ENCODE peak calls at places on chromosome 22, in eight cellular contexts. P is Peyer's patch, J is ovary, T is stomach, A is HepG2, Z is A549, K is spleen, O is testis. U is an unnamed sample.

GRCh38 chr22:20131856-20132685 is 467 bp downstream of the ZDHHC8 start:
- DNase-seq in O (no peak), P (peak), J (no peak), T (peak), K (peak), A (no peak), Z (no peak), U (peak)

GRCh38 chr22:32574957-32575893 is 100.6 kb downstream of the FBXO7 start:
- DNase-seq in A (no peak), T (no peak), K (no peak), O (no peak), Z (no peak), P (no peak), J (no peak), U (no peak)

GRCh38 chr22:43847376-43848289 is 14.7 kb downstream of the SULT4A1 start:
- DNase-seq in O (no peak), K (peak), P (no peak), J (no peak), A (no peak), Z (no peak), T (no peak), U (no peak)

GRCh38 chr22:38246692-38247091 is 26.1 kb downstream of the TMEM184B start:
- DNase-seq in P (no peak), T (no peak), Z (no peak), J (no peak), A (no peak), K (no peak), O (peak), U (no peak)

GRCh38 chr22:44729391-44730012 is 22.9 kb upstream of the ARHGAP8 start:
- DNase-seq in T (no peak), A (no peak), O (peak), Z (no peak), J (peak), P (no peak), K (peak), U (peak)

GRCh38 chr22:24327827-24328226 is 57.2 kb downstream of the SPECC1L start:
- DNase-seq in A (no peak), K (no peak), J (no peak), Z (no peak), P (no peak), O (no peak), T (no peak), U (no peak)

GRCh38 chr22:31272522-31273446 is 19.5 kb downstream of the PIK3IP1 start:
- DNase-seq in P (peak), O (peak), T (peak), K (no peak), A (peak), J (peak), Z (peak), U (peak)

GRCh38 chr22:32904044-32904443 is 102.5 kb downstream of the TIMP3 start:
- DNase-seq in J (no peak), K (no peak), P (no peak), O (peak), Z (peak), A (peak), T (no peak), U (peak)

GRCh38 chr22:50531546-50532352 is 1.9 kb upstream of the TYMP start:
- DNase-seq in Z (no peak), K (peak), J (no peak), P (peak), A (no peak), O (no peak), T (peak), U (peak)

GRCh38 chr22:30511109-30511508 is 5.6 kb upstream of the SEC14L4 start:
- DNase-seq in J (no peak), P (no peak), Z (no peak), T (no peak), O (no peak), A (no peak), K (no peak), U (no peak)

GRCh38 chr22:40239345-40239683 is 61.6 kb downstream of the TNRC6B start:
- DNase-seq in K (no peak), T (no peak), Z (no peak), O (no peak), P (no peak), A (no peak), J (no peak), U (no peak)

GRCh38 chr22:40240160-40240559 is 62.4 kb downstream of the TNRC6B start:
- DNase-seq in T (no peak), P (no peak), K (no peak), J (no peak), A (no peak), O (no peak), Z (no peak), U (no peak)

GRCh38 chr22:40238425-40239344 is 61.0 kb downstream of the TNRC6B start:
- DNase-seq in K (no peak), P (no peak), T (peak), A (no peak), Z (peak), J (no peak), O (no peak), U (peak)

GRCh38 chr22:40241200-40241763 is 63.6 kb downstream of the TNRC6B start:
- DNase-seq in A (no peak), Z (no peak), J (no peak), T (no peak), O (no peak), K (no peak), P (no peak), U (no peak)

DNA sequence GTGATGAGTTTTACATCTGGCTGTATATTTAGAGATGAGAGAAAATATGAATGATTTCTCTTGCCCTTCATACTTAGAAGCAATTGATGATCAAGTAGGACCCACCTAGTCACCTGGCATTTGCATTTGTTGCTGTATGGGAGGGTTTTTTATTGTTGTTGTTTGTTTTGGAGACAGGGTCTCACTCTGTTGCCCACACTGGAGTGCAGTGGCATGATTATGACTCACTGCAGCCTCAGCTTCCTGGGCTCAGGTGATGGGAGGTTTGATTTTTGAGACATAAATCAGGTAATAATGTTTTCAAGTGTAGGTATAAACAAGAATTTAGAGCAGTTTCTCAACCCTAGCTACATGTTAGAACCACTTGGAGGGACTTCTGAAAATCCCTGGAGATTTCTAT is 62.9 kb downstream of the TNRC6B start:
- DNase-seq in P (no peak), J (no peak), T (no peak), Z (no peak), O (no peak), A (no peak), K (no peak), U (peak)
- H3K27ac ChIP-seq in P (no peak), J (no peak), T (no peak), Z (peak), O (no peak), A (no peak), K (peak), U (no peak)

DNA sequence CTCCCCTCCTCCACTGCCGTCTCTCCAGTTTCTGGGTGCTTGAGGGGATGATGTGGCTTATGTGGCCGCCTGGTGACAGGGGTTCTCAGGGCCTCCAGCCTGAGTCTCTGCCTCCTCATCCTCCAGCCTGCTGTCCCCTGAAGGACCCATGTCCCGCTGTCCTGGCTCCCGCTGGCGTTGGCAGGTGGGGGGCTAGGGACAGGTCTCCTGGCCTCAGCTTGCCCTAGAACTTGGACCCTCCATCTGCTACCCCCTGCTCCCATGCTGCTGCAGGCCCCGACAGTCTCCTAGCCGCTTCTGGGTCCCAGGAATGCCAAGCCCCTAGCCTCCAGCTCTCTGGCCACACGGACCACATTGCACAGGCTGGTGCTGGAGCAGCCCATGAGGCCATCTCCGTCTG is 13.9 kb upstream of the CELSR1 start:
- DNase-seq in K (peak), J (no peak), O (no peak), A (no peak), P (no peak), Z (no peak), T (no peak), U (no peak)
- TF ChIP-seq POLR2A in K (no peak), J (no peak), O (no peak), A (no peak), P (no peak), Z (no peak), T (no peak), U (no peak)

GRCh38 chr22:36163497-36163896 is 2.9 kb upstream of the APOL3 start:
- DNase-seq in P (no peak), O (no peak), A (no peak), Z (no peak), J (no peak), K (no peak), T (no peak), U (no peak)

GRCh38 chr22:36162127-36163034 is 1.8 kb upstream of the APOL3 start:
- DNase-seq in O (no peak), K (no peak), J (no peak), T (no peak), A (no peak), Z (no peak), P (no peak), U (no peak)

GRCh38 chr22:36164621-36165020 is 4.1 kb upstream of the APOL3 start:
- DNase-seq in A (no peak), P (no peak), Z (no peak), O (no peak), J (no peak), K (no peak), T (no peak), U (no peak)

GRCh38 chr22:36156515-36157419 is 3.8 kb downstream of the APOL3 start:
- DNase-seq in J (peak), K (peak), T (peak), P (peak), O (peak), A (peak), Z (no peak), U (peak)

GRCh38 chr22:36160499-36160942 is at the start of gene APOL3:
- DNase-seq in J (peak), O (peak), Z (no peak), A (no peak), T (peak), P (peak), K (peak), U (peak)
- H3K27ac ChIP-seq in J (no peak), O (peak), Z (no peak), A (no peak), T (peak), P (peak), K (peak), U (peak)

DNA sequence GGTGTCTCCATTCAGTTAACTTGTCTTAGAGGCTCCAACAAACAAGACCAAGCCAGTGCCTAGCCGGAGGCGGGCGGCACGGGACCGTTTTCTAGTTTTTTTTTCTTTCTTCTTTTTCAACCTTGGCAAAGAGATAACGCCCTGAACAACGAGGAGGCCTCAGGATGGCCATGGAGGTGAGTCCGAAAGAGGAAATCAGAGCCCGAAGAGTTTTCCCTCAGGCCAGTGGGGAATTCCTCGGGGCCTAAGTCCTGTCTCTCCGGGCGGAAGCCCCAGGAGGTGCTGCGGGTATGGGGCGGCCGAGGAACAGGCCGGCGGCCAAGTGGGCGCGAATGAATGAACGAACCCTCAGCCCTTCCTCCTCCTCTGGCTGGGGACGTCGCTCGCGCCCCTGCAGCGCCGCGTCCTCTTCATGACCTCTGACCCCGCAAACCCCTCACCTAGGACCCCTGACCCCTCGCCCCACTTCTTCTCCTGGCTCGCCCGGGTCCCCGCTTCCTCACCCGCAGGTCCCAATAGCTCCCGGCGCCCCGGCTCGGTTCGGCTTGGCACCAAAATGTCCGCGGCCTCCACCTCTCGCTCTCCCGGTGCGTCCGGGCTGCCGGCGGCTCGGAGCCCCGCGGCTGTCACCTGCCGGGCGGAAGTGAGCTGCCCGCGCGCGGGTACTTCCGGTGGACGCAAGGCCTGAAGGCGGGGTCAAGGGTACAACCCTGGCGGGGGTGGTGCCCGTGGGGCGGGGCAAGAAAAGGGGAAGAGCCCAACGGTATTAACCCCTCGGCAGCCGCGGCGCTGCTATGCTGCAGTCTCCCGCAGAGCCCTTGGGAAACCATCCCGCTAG is at the start of gene AP1B1:
- DNase-seq in J (peak), A (peak), P (peak), Z (peak), T (peak), K (peak), O (peak), U (peak)
- TF ChIP-seq POLR2A in J (peak), A (peak), P (peak), Z (peak), T (no peak), K (peak), O (no peak), U (peak)

GRCh38 chr22:46247443-46247975 is 2.6 kb downstream of the CDPF1 start:
- DNase-seq in P (no peak), O (no peak), A (no peak), Z (no peak), J (no peak), K (no peak), T (no peak), U (no peak)
- H3K27ac ChIP-seq in P (no peak), O (no peak), A (no peak), Z (no peak), J (no peak), K (no peak), T (no peak), U (no peak)

DNA sequence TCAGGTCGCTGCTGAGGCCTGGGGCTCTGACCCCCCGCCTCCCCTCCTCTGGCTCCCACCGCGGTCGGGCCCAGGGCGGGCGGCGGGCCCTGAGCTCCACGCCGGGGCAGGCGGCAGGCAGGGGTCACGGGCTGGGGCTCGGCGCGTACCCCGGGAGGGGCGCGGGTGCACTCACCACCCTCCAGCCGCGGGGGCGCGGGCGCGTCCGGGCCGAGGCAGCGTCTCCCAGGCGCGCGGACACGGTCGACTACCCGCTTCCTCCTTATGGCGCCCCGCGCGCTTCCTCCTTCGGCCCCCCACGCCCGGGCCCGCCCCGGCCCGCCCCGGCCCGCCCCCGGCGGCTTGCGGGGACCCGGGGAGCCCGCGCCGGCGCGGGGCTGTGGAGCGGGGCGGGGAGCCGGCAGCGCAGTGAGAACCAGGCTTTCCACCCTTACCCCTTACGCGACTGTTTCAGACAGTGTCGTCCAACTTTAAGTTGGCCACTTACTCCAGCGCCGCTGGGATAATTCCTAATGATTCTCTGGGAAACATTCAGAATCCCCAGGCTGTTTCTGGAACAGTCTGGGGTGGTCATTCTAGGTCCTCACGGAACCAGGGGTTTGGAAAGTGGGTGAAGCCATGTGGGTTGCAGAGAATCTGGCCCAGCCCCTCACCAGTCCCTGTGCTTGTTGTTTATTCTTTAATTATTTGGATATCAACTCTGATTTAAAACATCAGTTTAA is at the start of gene BID:
- DNase-seq in A (no peak), P (peak), K (peak), J (peak), O (no peak), Z (no peak), T (peak), U (peak)
- TF ChIP-seq POLR2A in A (no peak), P (no peak), K (no peak), J (no peak), O (no peak), Z (peak), T (no peak), U (no peak)

DNA sequence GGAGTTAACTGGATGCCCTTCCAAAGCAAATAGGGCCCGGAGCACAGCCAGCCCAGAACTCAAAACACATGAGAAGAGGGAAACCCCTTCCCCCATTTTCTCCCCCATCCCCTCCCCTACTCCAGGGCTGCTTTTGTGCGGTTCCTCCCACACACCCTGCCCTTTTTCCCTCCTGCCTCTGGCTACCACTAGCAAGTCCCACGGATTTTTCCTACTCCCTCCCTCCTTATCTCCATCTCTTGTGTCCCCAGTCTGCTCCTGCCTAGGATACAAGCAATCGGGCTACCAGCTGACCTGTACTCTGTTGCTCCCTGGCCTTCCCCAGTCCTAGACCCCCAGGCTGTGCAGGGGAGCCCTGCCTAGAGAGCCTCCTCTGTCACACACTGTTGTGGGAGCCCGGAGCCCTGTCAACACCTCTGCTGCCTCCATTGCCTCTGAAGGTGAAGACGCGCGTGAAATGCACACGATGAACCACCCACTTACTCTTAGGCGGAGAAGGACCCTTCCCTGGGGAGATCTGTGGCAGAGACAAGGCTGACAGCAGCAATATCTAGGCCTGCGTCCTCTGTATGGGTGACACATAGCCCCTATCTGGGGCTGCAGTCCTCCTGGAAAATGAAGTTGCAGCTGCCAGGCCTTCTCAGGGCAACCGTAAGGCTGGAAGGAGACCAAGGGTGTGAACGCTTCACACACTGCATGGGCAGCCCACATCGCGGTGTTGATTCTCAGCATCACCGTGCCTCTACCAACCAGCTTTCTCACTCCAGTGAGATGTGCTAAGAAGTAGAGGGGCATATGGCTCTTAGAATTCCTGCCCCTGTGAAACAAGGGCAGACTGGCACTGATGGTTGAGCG is 282.7 kb downstream of the MN1 start:
- DNase-seq in J (no peak), A (no peak), O (no peak), P (no peak), T (no peak), K (no peak), Z (no peak), U (no peak)
- H3K27ac ChIP-seq in J (no peak), A (no peak), O (no peak), P (no peak), T (no peak), K (no peak), Z (no peak), U (no peak)